ENCODE peak calls at places on chromosomes 3 and 15, in seven cellular contexts. J is Panc1, W is brain microvascular endothelial cell, L is small intestine, G is IMR-90, V is uterus, I is neural progenitor cell. T is an unnamed sample.

GRCh38 chr15:85743392-85744045 is 51.2 kb downstream of the KLHL25 start:
- DNase-seq in G (no peak), L (no peak), W (no peak), I (no peak), J (no peak), V (peak; percentile 23), T (peak; percentile 37)

GRCh38 chr15:96416934-96417759 is 86.6 kb downstream of the NR2F2 start:
- DNase-seq in G (peak; percentile 4), I (peak; percentile 63), W (no peak), L (no peak), J (no peak), V (no peak), T (no peak)

GRCh38 chr3:133570139-133570936 is 3.1 kb upstream of the CDV3 start:
- DNase-seq in L (no peak), V (no peak), W (peak; percentile 65), J (no peak), G (peak; percentile 81), I (peak; percentile 53), T (no peak)

GRCh38 chr3:72163809-72164634 is 379.1 kb upstream of the PROK2 start:
- DNase-seq in G (no peak), I (no peak), V (no peak), W (no peak), J (no peak), L (no peak), T (no peak)

GRCh38 chr3:137746808-137747207 is 17.3 kb upstream of the SOX14 start:
- DNase-seq in L (no peak), J (no peak), W (no peak), V (no peak), I (peak; percentile 2), G (no peak), T (no peak)

GRCh38 chr3:124411729-124412128 is 318.5 kb upstream of the UMPS start:
- DNase-seq in V (no peak), L (no peak), G (no peak), J (no peak), W (no peak), I (no peak), T (no peak)

GRCh38 chr3:171901615-171902312 is 58.6 kb downstream of the TMEM212 start:
- DNase-seq in W (no peak), J (no peak), L (no peak), G (peak; percentile 84), V (no peak), I (no peak), T (no peak)

GRCh38 chr3:183385698-183386590 is 42.5 kb downstream of the MCF2L2 start:
- DNase-seq in V (peak; percentile 58), L (peak; percentile 84), W (peak; percentile 72), G (peak; percentile 71), J (peak; percentile 51), I (peak; percentile 81), T (peak; percentile 58)

GRCh38 chr3:184581331-184582210 is 20.0 kb downstream of the EPHB3 start:
- DNase-seq in W (no peak), J (no peak), G (no peak), I (no peak), L (peak; percentile 72), V (no peak), T (no peak)

GRCh38 chr3:129984124-129984523 is 9.6 kb downstream of the TRH start:
- DNase-seq in V (no peak), I (peak; percentile 36), G (no peak), J (no peak), L (no peak), W (no peak), T (no peak)

T was measured in ureter.